ENCODE peak calls at places on chromosomes 4 and X, in eight cellular contexts. One of them, this sample, is unnamed. For H3K27me3, the result is how much of the 10 kb centered on the place peaks cover.

GRCh38 chrX:125005863-125006262 is 313.8 kb upstream of the TEX13C start:
- DNase-seq in stomach: no peak
- DNase-seq in thyroid gland: no peak
- DNase-seq in HCT116: no peak
- DNase-seq in upper lobe of left lung: no peak
- DNase-seq in H1: no peak
- DNase-seq in ovary: no peak
- DNase-seq in IMR-90: no peak
- DNase-seq in this sample: no peak

GRCh38 chr4:113952452-113953029 is 26.9 kb downstream of the ARSJ start:
- DNase-seq in thyroid gland: no peak
- DNase-seq in stomach: no peak
- DNase-seq in upper lobe of left lung: no peak
- DNase-seq in H1: peak
- DNase-seq in IMR-90: peak
- DNase-seq in ovary: no peak
- DNase-seq in HCT116: peak
- DNase-seq in this sample: no peak

GRCh38 chr4:6172093-6172926 is 28.0 kb downstream of the JAKMIP1 start:
- DNase-seq in stomach: peak
- DNase-seq in upper lobe of left lung: no peak
- DNase-seq in HCT116: no peak
- DNase-seq in ovary: no peak
- DNase-seq in IMR-90: no peak
- DNase-seq in H1: no peak
- DNase-seq in thyroid gland: no peak
- DNase-seq in this sample: no peak

GRCh38 chr4:168585168-168586091 is 88.6 kb downstream of the PALLD start:
- DNase-seq in thyroid gland: peak
- DNase-seq in IMR-90: peak
- DNase-seq in upper lobe of left lung: peak
- DNase-seq in HCT116: peak
- DNase-seq in ovary: peak
- DNase-seq in H1: peak
- DNase-seq in stomach: peak
- DNase-seq in this sample: peak

GRCh38 chr4:25013756-25014737 is 16.7 kb downstream of the LGI2 start:
- DNase-seq in ovary: no peak
- DNase-seq in upper lobe of left lung: no peak
- DNase-seq in IMR-90: no peak
- DNase-seq in stomach: no peak
- DNase-seq in thyroid gland: no peak
- DNase-seq in HCT116: no peak
- DNase-seq in H1: no peak
- DNase-seq in this sample: no peak

GRCh38 chrX:43973249-43973672 is at the start of gene NDP:
- DNase-seq in stomach: no peak
- DNase-seq in thyroid gland: no peak
- DNase-seq in IMR-90: no peak
- DNase-seq in H1: no peak
- DNase-seq in HCT116: no peak
- DNase-seq in upper lobe of left lung: no peak
- DNase-seq in ovary: peak
- DNase-seq in this sample: no peak

GRCh38 chr4:153332936-153333335 is 11.6 kb upstream of the MND1 start:
- DNase-seq in thyroid gland: no peak
- DNase-seq in upper lobe of left lung: no peak
- DNase-seq in H1: no peak
- DNase-seq in ovary: no peak
- DNase-seq in HCT116: no peak
- DNase-seq in IMR-90: peak
- DNase-seq in stomach: no peak
- DNase-seq in this sample: no peak

GRCh38 chr4:54475546-54475945 is 182.2 kb upstream of the KIT start:
- DNase-seq in stomach: no peak
- DNase-seq in upper lobe of left lung: no peak
- DNase-seq in ovary: no peak
- DNase-seq in HCT116: no peak
- DNase-seq in H1: no peak
- DNase-seq in IMR-90: no peak
- DNase-seq in thyroid gland: no peak
- DNase-seq in this sample: no peak

GRCh38 chr4:123649644-123650356 is 253.2 kb downstream of the SPRY1 start:
- DNase-seq in upper lobe of left lung: peak
- DNase-seq in HCT116: no peak
- DNase-seq in IMR-90: peak
- DNase-seq in H1: peak
- DNase-seq in stomach: peak
- DNase-seq in ovary: no peak
- DNase-seq in thyroid gland: no peak
- DNase-seq in this sample: peak

GRCh38 chrX:12488220-12488619 is 303.0 kb upstream of the PRPS2 start:
- DNase-seq in upper lobe of left lung: no peak
- DNase-seq in HCT116: no peak
- DNase-seq in thyroid gland: no peak
- DNase-seq in ovary: no peak
- DNase-seq in H1: no peak
- DNase-seq in IMR-90: no peak
- DNase-seq in stomach: no peak
- DNase-seq in this sample: no peak

GRCh38 chrX:113741744-113742143 is 842.1 kb upstream of the HTR2C start:
- DNase-seq in IMR-90: no peak
- DNase-seq in H1: no peak
- DNase-seq in thyroid gland: no peak
- DNase-seq in HCT116: peak
- DNase-seq in upper lobe of left lung: no peak
- DNase-seq in ovary: no peak
- DNase-seq in stomach: no peak
- DNase-seq in this sample: no peak

DNA sequence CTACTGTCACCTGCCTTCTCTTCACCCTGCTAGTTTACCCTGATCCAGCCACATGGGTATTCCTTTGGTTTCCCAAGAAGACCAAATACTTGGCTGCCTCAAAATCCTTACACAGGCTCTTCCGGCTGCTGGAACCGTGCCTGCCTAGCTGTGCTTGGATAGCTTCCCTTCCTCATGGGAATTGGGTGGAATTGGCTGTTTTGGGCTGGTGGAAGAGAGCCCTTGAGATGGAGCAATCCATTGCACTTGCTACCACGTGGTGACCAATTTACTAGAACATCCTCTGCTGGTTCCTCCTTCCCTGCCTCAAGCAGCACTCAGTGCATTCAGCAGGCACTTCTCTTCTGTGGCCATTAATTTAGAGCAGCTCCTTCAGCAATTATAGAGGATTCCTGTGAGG is 119.3 kb upstream of the AP1S2 start:
- DNase-seq in ovary: no peak
- DNase-seq in HCT116: no peak
- DNase-seq in H1: no peak
- DNase-seq in stomach: no peak
- DNase-seq in thyroid gland: peak
- DNase-seq in upper lobe of left lung: peak
- DNase-seq in IMR-90: no peak
- DNase-seq in this sample: peak
- H3K27me3 ChIP-seq in ovary: under half
- H3K27me3 ChIP-seq in HCT116: under half
- H3K27me3 ChIP-seq in H1: under half
- H3K27me3 ChIP-seq in stomach: under half
- H3K27me3 ChIP-seq in thyroid gland: under half
- H3K27me3 ChIP-seq in upper lobe of left lung: under half
- H3K27me3 ChIP-seq in IMR-90: under half
- H3K27me3 ChIP-seq in this sample: under half

GRCh38 chr4:56465599-56466295 is 1.7 kb upstream of the SRP72 start:
- DNase-seq in thyroid gland: no peak
- DNase-seq in IMR-90: peak
- DNase-seq in HCT116: no peak
- DNase-seq in stomach: no peak
- DNase-seq in upper lobe of left lung: no peak
- DNase-seq in H1: no peak
- DNase-seq in ovary: no peak
- DNase-seq in this sample: no peak

GRCh38 chr4:56468097-56468422 is 643 bp downstream of the SRP72 start:
- DNase-seq in upper lobe of left lung: peak
- DNase-seq in HCT116: peak
- DNase-seq in stomach: peak
- DNase-seq in ovary: no peak
- DNase-seq in H1: no peak
- DNase-seq in thyroid gland: peak
- DNase-seq in IMR-90: peak
- DNase-seq in this sample: no peak

GRCh38 chr4:56467284-56468096 is at the start of gene SRP72:
- DNase-seq in stomach: peak
- DNase-seq in ovary: peak
- DNase-seq in IMR-90: peak
- DNase-seq in upper lobe of left lung: peak
- DNase-seq in thyroid gland: peak
- DNase-seq in H1: peak
- DNase-seq in HCT116: peak
- DNase-seq in this sample: peak

GRCh38 chr4:56466910-56467283 is 520 bp upstream of the SRP72 start:
- DNase-seq in H1: no peak
- DNase-seq in IMR-90: no peak
- DNase-seq in HCT116: no peak
- DNase-seq in thyroid gland: no peak
- DNase-seq in upper lobe of left lung: no peak
- DNase-seq in stomach: no peak
- DNase-seq in ovary: no peak
- DNase-seq in this sample: no peak

GRCh38 chr4:56469489-56470210 is 2.2 kb downstream of the SRP72 start:
- DNase-seq in upper lobe of left lung: no peak
- DNase-seq in HCT116: no peak
- DNase-seq in IMR-90: no peak
- DNase-seq in H1: no peak
- DNase-seq in stomach: no peak
- DNase-seq in ovary: no peak
- DNase-seq in thyroid gland: no peak
- DNase-seq in this sample: no peak
- H3K4me3 ChIP-seq in upper lobe of left lung: no peak
- H3K4me3 ChIP-seq in HCT116: no peak
- H3K4me3 ChIP-seq in IMR-90: no peak
- H3K4me3 ChIP-seq in H1: no peak
- H3K4me3 ChIP-seq in stomach: no peak
- H3K4me3 ChIP-seq in ovary: no peak
- H3K4me3 ChIP-seq in thyroid gland: no peak
- H3K4me3 ChIP-seq in this sample: no peak

GRCh38 chrX:2488621-2489285 is 12.0 kb downstream of the DHRSX start:
- DNase-seq in upper lobe of left lung: no peak
- DNase-seq in stomach: no peak
- DNase-seq in HCT116: no peak
- DNase-seq in H1: no peak
- DNase-seq in thyroid gland: no peak
- DNase-seq in ovary: no peak
- DNase-seq in IMR-90: no peak
- DNase-seq in this sample: no peak

GRCh38 chrX:2487366-2487765 is 13.4 kb downstream of the DHRSX start:
- DNase-seq in thyroid gland: no peak
- DNase-seq in H1: no peak
- DNase-seq in stomach: no peak
- DNase-seq in IMR-90: no peak
- DNase-seq in ovary: no peak
- DNase-seq in HCT116: no peak
- DNase-seq in upper lobe of left lung: no peak
- DNase-seq in this sample: no peak

GRCh38 chrX:2492536-2493218 is 8.1 kb downstream of the DHRSX start:
- DNase-seq in H1: no peak
- DNase-seq in HCT116: no peak
- DNase-seq in IMR-90: no peak
- DNase-seq in upper lobe of left lung: no peak
- DNase-seq in ovary: no peak
- DNase-seq in thyroid gland: no peak
- DNase-seq in stomach: no peak
- DNase-seq in this sample: no peak

GRCh38 chrX:2490634-2491033 is 10.1 kb downstream of the DHRSX start:
- DNase-seq in thyroid gland: peak
- DNase-seq in IMR-90: no peak
- DNase-seq in H1: no peak
- DNase-seq in stomach: no peak
- DNase-seq in ovary: no peak
- DNase-seq in upper lobe of left lung: no peak
- DNase-seq in HCT116: no peak
- DNase-seq in this sample: no peak

DNA sequence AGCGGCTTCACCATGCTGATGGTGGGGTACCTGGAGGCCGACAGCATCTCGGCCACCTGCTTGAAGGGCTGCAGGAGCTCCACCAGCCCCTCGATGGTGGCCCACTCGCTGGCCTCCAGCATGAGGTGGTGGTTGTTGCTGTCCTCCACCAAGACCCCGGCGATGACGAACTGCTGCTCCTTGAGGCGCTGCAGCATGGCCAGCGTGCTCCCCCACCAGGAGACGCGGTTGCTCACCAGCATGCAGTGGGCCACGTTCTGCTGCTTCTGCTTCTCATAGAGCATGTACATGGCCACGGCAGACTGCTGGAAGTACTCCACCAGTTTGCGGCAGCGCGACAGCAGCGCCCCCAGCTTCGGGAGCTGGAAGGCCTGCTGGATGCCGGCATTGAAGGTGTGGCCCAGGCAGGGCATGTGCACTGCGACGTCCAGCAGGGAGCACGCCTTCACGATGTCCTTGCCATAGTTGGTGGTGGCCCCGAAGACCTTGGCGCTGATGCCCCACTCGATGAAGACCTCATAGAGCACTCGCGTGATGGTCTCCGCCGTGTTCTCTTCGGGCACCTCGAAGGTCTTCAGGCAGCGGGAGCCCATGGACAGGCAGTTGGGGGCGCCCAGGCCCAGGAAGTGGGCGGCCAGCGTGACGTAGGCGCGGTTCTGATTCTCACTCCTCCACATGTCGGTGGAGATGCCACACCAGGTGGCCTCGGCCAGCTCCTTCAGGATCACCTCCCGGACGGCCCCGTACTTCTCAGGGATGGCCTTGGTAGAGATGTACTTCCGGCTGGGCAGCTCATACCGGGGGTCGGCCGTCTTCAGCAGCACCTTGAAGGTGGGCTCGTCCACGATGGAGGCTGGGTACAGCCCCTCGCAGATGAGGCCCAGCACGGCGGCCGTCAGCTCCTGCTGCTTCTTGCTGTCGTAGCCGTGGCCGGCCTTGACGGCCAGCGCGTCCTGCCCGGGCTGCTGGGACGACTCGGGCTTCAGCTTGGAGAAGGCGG is 11.0 kb downstream of the DHRSX start:
- DNase-seq in HCT116: no peak
- DNase-seq in ovary: no peak
- DNase-seq in stomach: no peak
- DNase-seq in thyroid gland: no peak
- DNase-seq in H1: no peak
- DNase-seq in IMR-90: no peak
- DNase-seq in upper lobe of left lung: no peak
- DNase-seq in this sample: no peak
- TF ChIP-seq POLR2A in HCT116: no peak
- TF ChIP-seq POLR2A in ovary: no peak
- TF ChIP-seq POLR2A in stomach: no peak
- TF ChIP-seq POLR2A in thyroid gland: no peak
- TF ChIP-seq POLR2A in H1: no peak
- TF ChIP-seq POLR2A in IMR-90: no peak
- TF ChIP-seq POLR2A in upper lobe of left lung: no peak
- TF ChIP-seq POLR2A in this sample: no peak

DNA sequence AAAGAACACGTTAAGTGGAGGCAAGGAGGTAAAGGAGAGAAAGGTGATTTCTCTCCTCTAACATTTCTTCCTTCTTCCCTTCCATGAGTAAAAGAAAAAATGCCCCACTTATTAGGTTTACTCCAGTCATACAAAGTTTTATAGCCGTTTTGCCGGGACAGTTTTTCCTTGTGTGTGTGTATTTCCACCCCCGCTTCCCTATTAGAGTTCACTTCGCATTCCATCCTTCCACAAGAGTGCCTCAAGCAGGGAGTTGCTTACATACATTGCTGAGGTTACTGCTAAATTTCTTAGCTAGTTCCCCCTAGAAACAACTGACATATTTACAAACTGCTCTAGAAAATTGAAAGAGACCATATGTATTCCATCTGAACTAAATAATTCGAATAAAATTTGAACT is 45.2 kb upstream of the BMP15 start:
- DNase-seq in H1: no peak
- DNase-seq in upper lobe of left lung: no peak
- DNase-seq in stomach: no peak
- DNase-seq in IMR-90: no peak
- DNase-seq in HCT116: no peak
- DNase-seq in ovary: no peak
- DNase-seq in thyroid gland: no peak
- DNase-seq in this sample: no peak
- H3K27me3 ChIP-seq in H1: under half
- H3K27me3 ChIP-seq in upper lobe of left lung: under half
- H3K27me3 ChIP-seq in stomach: under half
- H3K27me3 ChIP-seq in IMR-90: under half
- H3K27me3 ChIP-seq in HCT116: under half
- H3K27me3 ChIP-seq in ovary: under half
- H3K27me3 ChIP-seq in thyroid gland: under half
- H3K27me3 ChIP-seq in this sample: under half